ENCODE peak calls at places on chromosomes 6 and 20, in eight cellular contexts. One of them, this sample, is unnamed.

GRCh38 chr20:11965602-11966001 is 47.9 kb downstream of the BTBD3 start:
- DNase-seq in WERI-Rb-1: no peak
- DNase-seq in nephron progenitor cell: no peak
- DNase-seq in H9: no peak
- DNase-seq in fibroblast of pulmonary artery: no peak
- DNase-seq in CD4-positive, alpha-beta T cell: no peak
- DNase-seq in GM12865: no peak
- DNase-seq in fibroblast of mammary gland: no peak
- DNase-seq in this sample: no peak

GRCh38 chr20:48723308-48724264 is 104.2 kb downstream of the PREX1 start:
- DNase-seq in fibroblast of pulmonary artery: no peak
- DNase-seq in H9: no peak
- DNase-seq in GM12865: no peak
- DNase-seq in fibroblast of mammary gland: no peak
- DNase-seq in nephron progenitor cell: peak
- DNase-seq in CD4-positive, alpha-beta T cell: no peak
- DNase-seq in WERI-Rb-1: no peak
- DNase-seq in this sample: no peak

GRCh38 chr6:166058064-166058739 is 109.4 kb downstream of the TBXT start:
- DNase-seq in fibroblast of pulmonary artery: peak
- DNase-seq in GM12865: no peak
- DNase-seq in nephron progenitor cell: no peak
- DNase-seq in fibroblast of mammary gland: peak
- DNase-seq in H9: no peak
- DNase-seq in CD4-positive, alpha-beta T cell: no peak
- DNase-seq in WERI-Rb-1: no peak
- DNase-seq in this sample: no peak

GRCh38 chr6:98764378-98764911 is 69.9 kb upstream of the POU3F2 start:
- DNase-seq in CD4-positive, alpha-beta T cell: no peak
- DNase-seq in nephron progenitor cell: no peak
- DNase-seq in H9: no peak
- DNase-seq in fibroblast of mammary gland: no peak
- DNase-seq in GM12865: no peak
- DNase-seq in WERI-Rb-1: no peak
- DNase-seq in fibroblast of pulmonary artery: peak
- DNase-seq in this sample: no peak

GRCh38 chr6:142002825-142003405 is 129.8 kb upstream of the GJE1 start:
- DNase-seq in H9: no peak
- DNase-seq in GM12865: no peak
- DNase-seq in WERI-Rb-1: no peak
- DNase-seq in nephron progenitor cell: no peak
- DNase-seq in fibroblast of mammary gland: no peak
- DNase-seq in fibroblast of pulmonary artery: no peak
- DNase-seq in CD4-positive, alpha-beta T cell: no peak
- DNase-seq in this sample: no peak

GRCh38 chr6:109282732-109283131 is 99.5 kb downstream of the CD164 start:
- DNase-seq in CD4-positive, alpha-beta T cell: no peak
- DNase-seq in fibroblast of pulmonary artery: no peak
- DNase-seq in fibroblast of mammary gland: no peak
- DNase-seq in WERI-Rb-1: no peak
- DNase-seq in nephron progenitor cell: no peak
- DNase-seq in GM12865: no peak
- DNase-seq in H9: no peak
- DNase-seq in this sample: no peak

GRCh38 chr20:61435823-61436220 is 183.8 kb downstream of the CDH4 start:
- DNase-seq in GM12865: no peak
- DNase-seq in H9: no peak
- DNase-seq in CD4-positive, alpha-beta T cell: no peak
- DNase-seq in fibroblast of mammary gland: no peak
- DNase-seq in nephron progenitor cell: no peak
- DNase-seq in WERI-Rb-1: no peak
- DNase-seq in fibroblast of pulmonary artery: no peak
- DNase-seq in this sample: no peak

GRCh38 chr20:62346398-62347150 is 20.5 kb downstream of the LAMA5 start:
- DNase-seq in CD4-positive, alpha-beta T cell: no peak
- DNase-seq in nephron progenitor cell: no peak
- DNase-seq in WERI-Rb-1: no peak
- DNase-seq in H9: no peak
- DNase-seq in fibroblast of pulmonary artery: no peak
- DNase-seq in GM12865: no peak
- DNase-seq in fibroblast of mammary gland: no peak
- DNase-seq in this sample: no peak

GRCh38 chr20:63698739-63699465 is 2.5 kb downstream of the TNFRSF6B start:
- DNase-seq in WERI-Rb-1: no peak
- DNase-seq in H9: peak
- DNase-seq in nephron progenitor cell: no peak
- DNase-seq in fibroblast of mammary gland: peak
- DNase-seq in CD4-positive, alpha-beta T cell: no peak
- DNase-seq in GM12865: peak
- DNase-seq in fibroblast of pulmonary artery: peak
- DNase-seq in this sample: no peak

GRCh38 chr20:62426678-62427077 is 661 bp downstream of the RBBP8NL start:
- DNase-seq in fibroblast of mammary gland: no peak
- DNase-seq in GM12865: no peak
- DNase-seq in H9: peak
- DNase-seq in fibroblast of pulmonary artery: no peak
- DNase-seq in nephron progenitor cell: peak
- DNase-seq in CD4-positive, alpha-beta T cell: no peak
- DNase-seq in WERI-Rb-1: peak
- DNase-seq in this sample: no peak

GRCh38 chr20:57693002-57693582 is 16.7 kb downstream of the PMEPA1 start:
- DNase-seq in nephron progenitor cell: no peak
- DNase-seq in fibroblast of mammary gland: no peak
- DNase-seq in fibroblast of pulmonary artery: no peak
- DNase-seq in GM12865: no peak
- DNase-seq in H9: peak
- DNase-seq in WERI-Rb-1: no peak
- DNase-seq in CD4-positive, alpha-beta T cell: no peak
- DNase-seq in this sample: no peak
- TF ChIP-seq CTCF in nephron progenitor cell: no peak
- TF ChIP-seq CTCF in fibroblast of mammary gland: no peak
- TF ChIP-seq CTCF in fibroblast of pulmonary artery: no peak
- TF ChIP-seq CTCF in GM12865: no peak
- TF ChIP-seq CTCF in H9: peak
- TF ChIP-seq CTCF in WERI-Rb-1: peak
- TF ChIP-seq CTCF in CD4-positive, alpha-beta T cell: peak
- TF ChIP-seq CTCF in this sample: no peak

GRCh38 chr6:2482773-2483172 is 237.4 kb upstream of the GMDS start:
- DNase-seq in fibroblast of mammary gland: no peak
- DNase-seq in CD4-positive, alpha-beta T cell: no peak
- DNase-seq in GM12865: no peak
- DNase-seq in fibroblast of pulmonary artery: no peak
- DNase-seq in nephron progenitor cell: no peak
- DNase-seq in H9: no peak
- DNase-seq in WERI-Rb-1: no peak
- DNase-seq in this sample: no peak
- TF ChIP-seq CTCF in fibroblast of mammary gland: peak
- TF ChIP-seq CTCF in CD4-positive, alpha-beta T cell: no peak
- TF ChIP-seq CTCF in GM12865: no peak
- TF ChIP-seq CTCF in fibroblast of pulmonary artery: no peak
- TF ChIP-seq CTCF in nephron progenitor cell: no peak
- TF ChIP-seq CTCF in H9: peak
- TF ChIP-seq CTCF in WERI-Rb-1: peak
- TF ChIP-seq CTCF in this sample: no peak

DNA sequence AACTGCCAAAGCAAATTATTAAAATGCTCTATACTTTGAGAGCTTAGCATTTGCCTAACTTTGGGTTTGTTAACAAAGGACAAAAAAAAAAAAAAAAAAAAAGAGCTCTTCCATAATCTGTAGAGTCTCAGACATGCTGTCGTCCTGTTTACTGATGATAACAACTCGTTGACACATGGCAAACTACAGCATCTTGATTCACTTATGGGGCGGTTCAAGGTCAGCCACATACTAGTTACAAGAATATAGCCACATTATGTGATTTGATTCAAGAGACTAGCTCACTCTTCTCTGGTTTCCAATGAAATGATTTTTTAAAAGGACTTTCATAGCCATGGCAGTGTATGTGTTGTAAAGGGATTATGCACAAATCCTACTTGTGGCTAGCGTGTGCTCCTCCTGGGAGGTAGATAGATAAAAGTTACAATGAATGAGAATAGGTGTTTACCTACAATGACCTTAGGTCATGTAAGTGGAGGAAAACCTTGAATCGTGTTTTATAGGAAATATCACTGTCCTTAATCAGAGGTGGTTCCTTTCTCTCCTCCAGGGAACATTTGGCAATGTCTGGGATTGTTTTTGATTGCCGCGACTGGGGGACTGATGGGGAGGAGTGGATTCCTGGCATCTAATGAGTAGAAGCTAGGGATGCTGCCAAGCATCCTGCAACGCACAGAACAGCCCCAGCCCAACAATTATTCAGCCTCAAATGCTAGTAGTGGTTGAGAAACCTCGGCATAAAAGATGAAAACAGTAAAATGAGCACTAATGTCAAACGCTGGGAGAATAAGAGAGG is 969.2 kb upstream of the SLC35B3 start:
- DNase-seq in WERI-Rb-1: no peak
- DNase-seq in H9: no peak
- DNase-seq in CD4-positive, alpha-beta T cell: no peak
- DNase-seq in fibroblast of mammary gland: peak
- DNase-seq in fibroblast of pulmonary artery: peak
- DNase-seq in GM12865: no peak
- DNase-seq in nephron progenitor cell: no peak
- DNase-seq in this sample: no peak
- TF ChIP-seq CTCF in WERI-Rb-1: no peak
- TF ChIP-seq CTCF in H9: no peak
- TF ChIP-seq CTCF in CD4-positive, alpha-beta T cell: no peak
- TF ChIP-seq CTCF in fibroblast of mammary gland: no peak
- TF ChIP-seq CTCF in fibroblast of pulmonary artery: no peak
- TF ChIP-seq CTCF in GM12865: no peak
- TF ChIP-seq CTCF in nephron progenitor cell: no peak
- TF ChIP-seq CTCF in this sample: no peak

GRCh38 chr6:39666706-39667489 is 58.3 kb downstream of the KIF6 start:
- DNase-seq in WERI-Rb-1: no peak
- DNase-seq in GM12865: no peak
- DNase-seq in CD4-positive, alpha-beta T cell: no peak
- DNase-seq in fibroblast of mammary gland: no peak
- DNase-seq in fibroblast of pulmonary artery: no peak
- DNase-seq in H9: peak
- DNase-seq in nephron progenitor cell: no peak
- DNase-seq in this sample: no peak

GRCh38 chr6:39669943-39670342 is 55.3 kb downstream of the KIF6 start:
- DNase-seq in H9: no peak
- DNase-seq in GM12865: no peak
- DNase-seq in fibroblast of pulmonary artery: no peak
- DNase-seq in WERI-Rb-1: no peak
- DNase-seq in nephron progenitor cell: no peak
- DNase-seq in CD4-positive, alpha-beta T cell: no peak
- DNase-seq in fibroblast of mammary gland: no peak
- DNase-seq in this sample: no peak

GRCh38 chr6:39669117-39669690 is 56.0 kb downstream of the KIF6 start:
- DNase-seq in CD4-positive, alpha-beta T cell: no peak
- DNase-seq in GM12865: no peak
- DNase-seq in WERI-Rb-1: no peak
- DNase-seq in H9: no peak
- DNase-seq in fibroblast of pulmonary artery: no peak
- DNase-seq in fibroblast of mammary gland: no peak
- DNase-seq in nephron progenitor cell: no peak
- DNase-seq in this sample: no peak

GRCh38 chr6:39665871-39666270 is 59.3 kb downstream of the KIF6 start:
- DNase-seq in nephron progenitor cell: no peak
- DNase-seq in fibroblast of mammary gland: no peak
- DNase-seq in CD4-positive, alpha-beta T cell: no peak
- DNase-seq in GM12865: no peak
- DNase-seq in WERI-Rb-1: no peak
- DNase-seq in H9: no peak
- DNase-seq in fibroblast of pulmonary artery: no peak
- DNase-seq in this sample: no peak

DNA sequence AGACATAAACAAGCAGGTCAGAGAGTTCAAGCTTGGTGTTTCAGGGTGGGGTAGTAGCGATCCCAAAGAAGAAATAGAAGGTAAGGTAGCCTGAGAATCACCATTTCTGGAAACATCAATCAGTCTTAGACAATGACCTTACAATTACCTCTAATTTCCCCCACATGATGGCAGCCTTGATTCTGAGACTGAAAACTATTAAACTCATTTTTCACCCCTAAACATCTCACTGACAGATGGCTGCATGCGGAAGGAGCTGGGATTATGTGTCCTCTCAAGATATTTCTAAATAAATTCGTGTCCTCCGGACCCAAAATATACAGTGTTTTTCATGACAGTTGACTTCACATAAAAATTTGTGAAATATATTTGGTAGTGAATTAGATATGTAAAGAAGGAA is 61.0 kb downstream of the KIF6 start:
- DNase-seq in CD4-positive, alpha-beta T cell: no peak
- DNase-seq in fibroblast of pulmonary artery: no peak
- DNase-seq in WERI-Rb-1: no peak
- DNase-seq in nephron progenitor cell: no peak
- DNase-seq in GM12865: no peak
- DNase-seq in fibroblast of mammary gland: no peak
- DNase-seq in H9: no peak
- DNase-seq in this sample: no peak
- TF ChIP-seq CTCF in CD4-positive, alpha-beta T cell: no peak
- TF ChIP-seq CTCF in fibroblast of pulmonary artery: no peak
- TF ChIP-seq CTCF in WERI-Rb-1: no peak
- TF ChIP-seq CTCF in nephron progenitor cell: no peak
- TF ChIP-seq CTCF in GM12865: no peak
- TF ChIP-seq CTCF in fibroblast of mammary gland: no peak
- TF ChIP-seq CTCF in H9: no peak
- TF ChIP-seq CTCF in this sample: no peak

DNA sequence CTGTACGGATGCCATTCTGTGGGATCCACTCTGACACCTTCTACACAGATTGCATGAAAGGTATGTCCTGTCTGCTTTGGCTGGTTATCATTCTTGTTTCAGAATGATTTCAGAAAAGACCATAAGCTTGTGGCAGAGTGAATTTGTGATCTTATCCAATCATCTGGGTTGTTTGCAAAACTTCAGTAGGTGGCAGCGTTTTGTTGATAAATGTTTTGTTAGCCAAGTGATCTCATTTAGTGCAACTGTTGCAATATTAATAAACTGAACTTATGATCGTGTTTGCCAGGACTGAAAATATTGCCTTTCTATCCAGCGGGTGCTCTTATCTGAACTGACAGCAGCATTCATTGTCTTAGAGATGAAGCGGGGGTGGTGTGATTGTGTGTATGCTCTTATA is 613.2 kb upstream of the NOX3 start:
- DNase-seq in H9: no peak
- DNase-seq in WERI-Rb-1: no peak
- DNase-seq in fibroblast of mammary gland: no peak
- DNase-seq in GM12865: no peak
- DNase-seq in fibroblast of pulmonary artery: no peak
- DNase-seq in CD4-positive, alpha-beta T cell: no peak
- DNase-seq in nephron progenitor cell: no peak
- DNase-seq in this sample: no peak
- TF ChIP-seq CTCF in H9: peak
- TF ChIP-seq CTCF in WERI-Rb-1: no peak
- TF ChIP-seq CTCF in fibroblast of mammary gland: no peak
- TF ChIP-seq CTCF in GM12865: no peak
- TF ChIP-seq CTCF in fibroblast of pulmonary artery: no peak
- TF ChIP-seq CTCF in CD4-positive, alpha-beta T cell: no peak
- TF ChIP-seq CTCF in nephron progenitor cell: no peak
- TF ChIP-seq CTCF in this sample: no peak